ENCODE peak calls at places on chromosome 1, in four cellular contexts. D is left colon; C is nucleus accumbens; X is CD4-positive, alpha-beta memory T cell. E is an unnamed sample.

GRCh38 chr1:23578311-23578996 is 19.2 kb upstream of the ID3 start:
- DNase-seq in X (no peak), C (no peak), D (no peak), E (no peak)

GRCh38 chr1:29599826-29600225 is 363.5 kb downstream of the PTPRU start:
- DNase-seq in C (no peak), D (no peak), X (no peak), E (no peak)

GRCh38 chr1:111732718-111733117 is 6.5 kb downstream of the INKA2 start:
- DNase-seq in D (no peak), X (no peak), C (no peak), E (no peak)

GRCh38 chr1:181011301-181012202 is 11.1 kb downstream of the STX6 start:
- DNase-seq in D (no peak), X (no peak), C (no peak), E (no peak)

GRCh38 chr1:93180723-93181613 is at the start of gene CCDC18:
- DNase-seq in C (no peak), X (no peak), D (no peak), E (no peak)

GRCh38 chr1:25432749-25433388 is 2.2 kb downstream of the MACO1 start:
- DNase-seq in C (no peak), D (no peak), X (no peak), E (no peak)

GRCh38 chr1:27227765-27228164 is 6.7 kb upstream of the WDTC1 start:
- DNase-seq in C (no peak), D (no peak), X (no peak), E (no peak)

GRCh38 chr1:33563702-33564101 is 91.3 kb downstream of the ZSCAN20 start:
- DNase-seq in C (no peak), D (no peak), X (no peak), E (no peak)

GRCh38 chr1:71834570-71835441 is 447.5 kb downstream of the NEGR1 start:
- DNase-seq in C (no peak), D (peak), X (no peak), E (no peak)

GRCh38 chr1:166305371-166305770 is 138.6 kb upstream of the FAM78B start:
- DNase-seq in C (no peak), D (no peak), X (no peak), E (no peak)

GRCh38 chr1:22208265-22208972 is 65.5 kb upstream of the WNT4 start:
- DNase-seq in C (no peak), D (peak), X (no peak), E (no peak)

GRCh38 chr1:247121382-247121781 is 17.2 kb upstream of the ZNF669 start:
- DNase-seq in C (no peak), X (no peak), D (no peak), E (no peak)

GRCh38 chr1:51234721-51235425 is 1.2 kb upstream of the RNF11 start:
- DNase-seq in X (peak), D (peak), C (peak), E (no peak)

GRCh38 chr1:17561252-17561558 is 21.7 kb downstream of the ARHGEF10L start:
- DNase-seq in X (no peak), C (no peak), D (no peak), E (no peak)

E was measured in immature natural killer cell.